ENCODE peak calls at places on chromosomes 2 and 18, in four cellular contexts. One of them, this sample, is unnamed.

GRCh38 chr2:53865264-53865663 is 5.5 kb upstream of the GPR75 start:
- DNase-seq in activated CD4-positive, alpha-beta T cell treated with anti-CD3 and anti-CD28 coated beads for 4 hours: no peak
- DNase-seq in globus pallidus: no peak
- DNase-seq in HFFc6: no peak
- DNase-seq in this sample: no peak

GRCh38 chr2:188601927-188602326 is 310.3 kb downstream of the GULP1 start:
- DNase-seq in globus pallidus: no peak
- DNase-seq in HFFc6: no peak
- DNase-seq in activated CD4-positive, alpha-beta T cell treated with anti-CD3 and anti-CD28 coated beads for 4 hours: no peak
- DNase-seq in this sample: no peak

GRCh38 chr2:173803344-173803893 is 161.8 kb downstream of the SP3 start:
- DNase-seq in HFFc6: no peak
- DNase-seq in activated CD4-positive, alpha-beta T cell treated with anti-CD3 and anti-CD28 coated beads for 4 hours: no peak
- DNase-seq in globus pallidus: no peak
- DNase-seq in this sample: no peak

GRCh38 chr2:223001831-223002230 is 50.2 kb upstream of the KCNE4 start:
- DNase-seq in globus pallidus: no peak
- DNase-seq in HFFc6: no peak
- DNase-seq in activated CD4-positive, alpha-beta T cell treated with anti-CD3 and anti-CD28 coated beads for 4 hours: no peak
- DNase-seq in this sample: no peak

GRCh38 chr2:147449323-147450080 is 395.3 kb upstream of the ACVR2A start:
- DNase-seq in activated CD4-positive, alpha-beta T cell treated with anti-CD3 and anti-CD28 coated beads for 4 hours: peak; percentile 37
- DNase-seq in globus pallidus: no peak
- DNase-seq in HFFc6: no peak
- DNase-seq in this sample: no peak

GRCh38 chr2:17635007-17635406 is 94.5 kb downstream of the VSNL1 start:
- DNase-seq in globus pallidus: no peak
- DNase-seq in activated CD4-positive, alpha-beta T cell treated with anti-CD3 and anti-CD28 coated beads for 4 hours: no peak
- DNase-seq in HFFc6: no peak
- DNase-seq in this sample: no peak

GRCh38 chr2:24863636-24864035 is 56.4 kb downstream of the ADCY3 start:
- DNase-seq in globus pallidus: no peak
- DNase-seq in activated CD4-positive, alpha-beta T cell treated with anti-CD3 and anti-CD28 coated beads for 4 hours: no peak
- DNase-seq in HFFc6: peak; percentile 37
- DNase-seq in this sample: no peak

GRCh38 chr2:68726100-68726499 is 8.5 kb upstream of the ARHGAP25 start:
- DNase-seq in activated CD4-positive, alpha-beta T cell treated with anti-CD3 and anti-CD28 coated beads for 4 hours: no peak
- DNase-seq in globus pallidus: no peak
- DNase-seq in HFFc6: no peak
- DNase-seq in this sample: no peak

GRCh38 chr18:26981373-26982082 is 116.0 kb upstream of the AQP4 start:
- DNase-seq in HFFc6: no peak
- DNase-seq in globus pallidus: peak; percentile 14
- DNase-seq in activated CD4-positive, alpha-beta T cell treated with anti-CD3 and anti-CD28 coated beads for 4 hours: no peak
- DNase-seq in this sample: no peak

GRCh38 chr2:240255165-240255491 is 114.7 kb upstream of the OTOS start:
- DNase-seq in HFFc6: no peak
- DNase-seq in activated CD4-positive, alpha-beta T cell treated with anti-CD3 and anti-CD28 coated beads for 4 hours: no peak
- DNase-seq in globus pallidus: no peak
- DNase-seq in this sample: no peak

GRCh38 chr2:241802806-241803318 is 6.1 kb upstream of the NEU4 start:
- DNase-seq in activated CD4-positive, alpha-beta T cell treated with anti-CD3 and anti-CD28 coated beads for 4 hours: no peak
- DNase-seq in globus pallidus: no peak
- DNase-seq in HFFc6: no peak
- DNase-seq in this sample: no peak

GRCh38 chr2:144444418-144444817 is 75.5 kb downstream of the ZEB2 start:
- DNase-seq in globus pallidus: no peak
- DNase-seq in HFFc6: no peak
- DNase-seq in activated CD4-positive, alpha-beta T cell treated with anti-CD3 and anti-CD28 coated beads for 4 hours: no peak
- DNase-seq in this sample: no peak

GRCh38 chr2:3433339-3433699 is 53.8 kb downstream of the TRAPPC12 start:
- DNase-seq in activated CD4-positive, alpha-beta T cell treated with anti-CD3 and anti-CD28 coated beads for 4 hours: no peak
- DNase-seq in HFFc6: no peak
- DNase-seq in globus pallidus: no peak
- DNase-seq in this sample: no peak

GRCh38 chr2:16324971-16325612 is 340.5 kb downstream of the CYRIA start:
- DNase-seq in HFFc6: no peak
- DNase-seq in globus pallidus: no peak
- DNase-seq in activated CD4-positive, alpha-beta T cell treated with anti-CD3 and anti-CD28 coated beads for 4 hours: no peak
- DNase-seq in this sample: no peak